ENCODE peak calls at places on chromosomes 11 and 22, in ten cellular contexts. Y is Peyer's patch, I is cardiac muscle cell, J is RWPE2, W is upper lobe of right lung, D is tibial artery, L is pancreas, S is colonic mucosa, O is K562, Q is tibial nerve. M is an unnamed sample. For H3K4me1, the result is how much of the 10 kb centered on the place peaks cover.

GRCh38 chr11:12245549-12245986 is 131.8 kb upstream of the PARVA start:
- DNase-seq in Y (no peak), I (peak), J (no peak), W (no peak), D (no peak), L (peak), S (no peak), O (peak), Q (no peak), M (no peak)

GRCh38 chr11:118051611-118052461 is 25.0 kb upstream of the TMPRSS4 start:
- DNase-seq in Y (peak), I (no peak), J (no peak), W (no peak), D (no peak), L (no peak), S (no peak), O (no peak), Q (no peak), M (no peak)

GRCh38 chr11:40403321-40403720 is 1056.1 kb downstream of the LRRC4C start:
- DNase-seq in Y (no peak), I (no peak), J (no peak), W (no peak), D (no peak), L (no peak), S (no peak), O (no peak), Q (no peak), M (no peak)

GRCh38 chr22:29706991-29707390 is 12.8 kb upstream of the CABP7 start:
- DNase-seq in Y (no peak), I (no peak), J (no peak), W (no peak), D (no peak), L (no peak), S (no peak), O (no peak), Q (no peak), M (no peak)

GRCh38 chr11:121864660-121865059 is 251.4 kb downstream of the BLID start:
- DNase-seq in Y (no peak), I (no peak), J (no peak), W (no peak), D (no peak), L (no peak), S (no peak), O (no peak), Q (no peak), M (no peak)

GRCh38 chr11:125624756-125625213 is at the start of gene CHEK1:
- DNase-seq in Y (no peak), I (no peak), J (no peak), W (no peak), D (no peak), L (no peak), S (no peak), O (no peak), Q (no peak), M (no peak)

GRCh38 chr11:117828641-117829368 is 4.3 kb upstream of the FXYD2 start:
- DNase-seq in Y (peak), I (no peak), J (no peak), W (peak), D (peak), L (no peak), S (peak), O (peak), Q (no peak), M (peak)

GRCh38 chr11:111778047-111778558 is 11.9 kb upstream of the PPP2R1B start:
- DNase-seq in Y (no peak), I (no peak), J (no peak), W (no peak), D (no peak), L (no peak), S (no peak), O (no peak), Q (no peak), M (no peak)

GRCh38 chr11:46391578-46392420 is at the start of gene CHRM4:
- DNase-seq in Y (no peak), I (peak), J (no peak), W (no peak), D (no peak), L (no peak), S (no peak), O (peak), Q (no peak), M (no peak)

GRCh38 chr11:46277623-46278386 is at the start of gene CREB3L1:
- DNase-seq in Y (peak), I (peak), J (no peak), W (peak), D (no peak), L (peak), S (peak), O (peak), Q (no peak), M (peak)

GRCh38 chr11:126072141-126072741 is 9.6 kb upstream of the CDON start:
- DNase-seq in Y (no peak), I (no peak), J (no peak), W (no peak), D (no peak), L (no peak), S (no peak), O (no peak), Q (no peak), M (no peak)

GRCh38 chr11:132336781-132337535 is 966.5 kb downstream of the NTM start:
- DNase-seq in Y (no peak), I (no peak), J (no peak), W (no peak), D (no peak), L (no peak), S (no peak), O (no peak), Q (no peak), M (no peak)

GRCh38 chr11:95375451-95375850 is 144.4 kb upstream of the SESN3 start:
- DNase-seq in Y (no peak), I (no peak), J (no peak), W (no peak), D (no peak), L (no peak), S (no peak), O (no peak), Q (no peak), M (no peak)

GRCh38 chr11:95372097-95372656 is 141.2 kb upstream of the SESN3 start:
- DNase-seq in Y (no peak), I (no peak), J (no peak), W (no peak), D (no peak), L (no peak), S (no peak), O (no peak), Q (no peak), M (no peak)

GRCh38 chr11:92111291-92111690 is 113.3 kb upstream of the FAT3 start:
- DNase-seq in Y (no peak), I (no peak), J (no peak), W (no peak), D (no peak), L (no peak), S (no peak), O (no peak), Q (no peak), M (no peak)

GRCh38 chr11:61026121-61027031 is 54.9 kb downstream of the CD6 start:
- DNase-seq in Y (peak), I (no peak), J (no peak), W (no peak), D (no peak), L (no peak), S (no peak), O (no peak), Q (no peak), M (no peak)

DNA sequence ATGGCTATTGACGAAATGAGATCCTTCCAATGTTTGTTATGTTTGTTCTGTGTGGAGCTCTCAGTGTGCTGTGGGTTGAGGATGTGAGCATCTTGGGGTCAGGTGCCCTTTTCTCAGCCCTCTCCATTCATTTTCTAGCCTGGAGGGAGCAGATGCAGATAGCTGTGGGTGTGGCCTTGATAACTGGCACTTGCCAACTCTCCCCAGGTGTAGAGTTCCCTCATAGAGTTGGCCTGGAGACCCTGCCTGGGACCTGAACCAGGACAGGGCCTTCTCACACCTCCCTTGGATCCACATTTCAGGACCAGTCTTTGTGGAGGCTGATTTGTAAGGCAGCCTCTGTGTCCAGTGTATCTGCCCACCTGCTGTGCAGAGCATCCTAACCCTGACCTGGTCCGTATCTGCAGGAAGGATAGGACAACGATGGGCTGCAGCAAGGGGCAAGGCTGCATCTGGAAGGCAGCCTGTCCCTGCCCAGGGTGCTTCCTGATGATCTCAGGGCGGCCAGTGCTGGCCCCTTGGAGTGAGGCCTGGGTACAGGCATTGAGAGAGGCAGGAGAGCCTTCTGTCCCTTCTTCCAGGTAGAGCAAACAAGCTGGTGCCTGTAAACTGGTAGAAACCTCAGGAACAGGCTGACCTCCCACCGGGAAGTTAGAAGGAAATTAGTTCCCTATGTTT is 245.9 kb downstream of the TBC1D22A start:
- DNase-seq in Y (no peak), I (no peak), J (no peak), W (peak), D (no peak), L (peak), S (no peak), O (no peak), Q (no peak), M (no peak)
- H3K4me1 ChIP-seq in Y (under half), I (under half), J (under half), W (under half), D (under half), L (under half), S (under half), O (under half), Q (under half), M (under half)

GRCh38 chr11:554428-554823 is 6.1 kb downstream of the LMNTD2 start:
- DNase-seq in Y (no peak), I (no peak), J (no peak), W (no peak), D (no peak), L (no peak), S (no peak), O (no peak), Q (no peak), M (no peak)
- H3K4me3 ChIP-seq in Y (peak), I (peak), J (peak), W (peak), D (peak), L (peak), S (peak), O (peak), Q (no peak), M (peak)

DNA sequence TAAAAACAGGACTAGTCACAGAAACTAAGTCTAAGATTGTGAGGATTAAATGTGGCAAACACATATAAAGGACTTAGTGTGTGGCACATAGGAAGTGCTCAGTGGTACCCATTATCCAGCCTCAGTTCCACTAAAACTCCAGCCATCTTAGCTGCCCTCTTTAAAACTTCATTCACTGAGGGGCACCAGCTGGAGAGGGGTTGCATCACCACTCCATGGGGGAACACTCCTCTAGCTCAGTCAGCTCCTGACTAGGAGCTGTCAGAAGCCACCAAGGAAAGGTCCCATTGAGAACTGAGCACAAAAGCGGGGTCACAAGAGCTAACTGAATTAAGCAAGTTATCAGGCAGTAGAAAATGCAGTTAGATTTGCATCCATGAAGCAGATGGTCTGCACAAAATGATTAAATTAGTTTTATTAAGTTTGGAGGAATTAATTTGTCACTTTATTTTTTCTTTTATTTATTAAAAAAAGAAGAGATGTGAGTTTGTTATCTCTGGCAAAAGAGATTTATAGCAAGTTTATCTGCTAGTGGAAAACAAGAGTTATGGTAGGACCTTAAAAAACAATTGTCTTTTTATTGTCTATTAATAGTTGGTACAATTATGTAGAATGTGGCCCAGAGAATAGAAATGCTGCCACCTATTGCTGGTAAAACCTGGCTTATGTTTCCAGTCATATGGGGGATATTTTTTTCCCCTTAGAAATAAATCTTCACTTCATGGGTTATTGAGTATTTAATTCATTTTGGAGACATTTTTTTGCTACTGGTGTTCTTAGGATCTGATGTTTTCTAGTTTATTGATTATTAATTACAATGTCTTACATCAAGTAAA is 95.7 kb downstream of the NAV2 start:
- DNase-seq in Y (no peak), I (no peak), J (no peak), W (no peak), D (no peak), L (no peak), S (no peak), O (no peak), Q (no peak), M (no peak)
- TF ChIP-seq CTCF in Y (no peak), I (peak), J (peak), W (no peak), D (no peak), L (no peak), S (no peak), O (no peak), Q (no peak), M (no peak)

GRCh38 chr11:87743002-87743401 is 432.2 kb downstream of the RAB38 start:
- DNase-seq in Y (no peak), I (peak), J (no peak), W (no peak), D (no peak), L (no peak), S (no peak), O (no peak), Q (no peak), M (no peak)
- H3K4me1 ChIP-seq in Y (under half), I (under half), J (under half), W (under half), D (under half), L (under half), S (under half), O (under half), Q (under half), M (under half)

GRCh38 chr11:101128571-101129202 is 926 bp downstream of the PGR start:
- DNase-seq in Y (no peak), I (peak), J (no peak), W (peak), D (peak), L (no peak), S (no peak), O (no peak), Q (no peak), M (peak)

GRCh38 chr11:101129203-101129943 is at the start of gene PGR:
- DNase-seq in Y (no peak), I (peak), J (no peak), W (peak), D (peak), L (peak), S (peak), O (peak), Q (peak), M (peak)

GRCh38 chr11:101126551-101127347 is 2.9 kb downstream of the PGR start:
- DNase-seq in Y (no peak), I (peak), J (no peak), W (no peak), D (peak), L (no peak), S (no peak), O (peak), Q (peak), M (no peak)

GRCh38 chr11:101127348-101127698 is 2.3 kb downstream of the PGR start:
- DNase-seq in Y (no peak), I (peak), J (no peak), W (peak), D (peak), L (no peak), S (no peak), O (peak), Q (no peak), M (peak)

GRCh38 chr11:101127699-101128570 is 1.7 kb downstream of the PGR start:
- DNase-seq in Y (peak), I (peak), J (peak), W (peak), D (peak), L (no peak), S (peak), O (peak), Q (peak), M (peak)
- H3K4me3 ChIP-seq in Y (peak), I (peak), J (no peak), W (peak), D (peak), L (peak), S (peak), O (peak), Q (peak), M (peak)

GRCh38 chr11:106156290-106156937 is 79.0 kb downstream of the AASDHPPT start:
- DNase-seq in Y (peak), I (peak), J (no peak), W (no peak), D (no peak), L (peak), S (peak), O (peak), Q (no peak), M (no peak)

GRCh38 chr11:106152824-106153223 is 75.4 kb downstream of the AASDHPPT start:
- DNase-seq in Y (no peak), I (no peak), J (no peak), W (no peak), D (no peak), L (no peak), S (no peak), O (no peak), Q (no peak), M (no peak)

DNA sequence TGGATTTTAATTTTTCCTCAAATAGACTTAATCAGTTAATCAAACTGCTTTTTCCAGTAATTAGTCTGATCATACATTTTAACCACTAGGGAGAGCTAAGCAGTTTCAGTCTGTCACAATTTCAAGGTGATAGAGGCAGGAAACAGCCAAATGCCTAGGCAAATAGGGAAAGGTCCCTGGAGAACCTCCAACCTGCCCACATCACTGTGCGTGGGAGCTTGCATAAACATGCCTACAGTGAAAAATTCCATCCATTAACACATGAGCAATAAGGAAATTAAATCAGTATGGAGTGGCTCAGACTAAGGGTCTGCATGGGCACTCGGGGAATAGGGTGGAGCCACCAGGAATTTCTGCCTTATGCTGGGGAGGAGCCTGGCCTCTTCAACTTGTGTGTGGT is 74.6 kb downstream of the AASDHPPT start:
- DNase-seq in Y (no peak), I (no peak), J (no peak), W (no peak), D (no peak), L (peak), S (no peak), O (no peak), Q (no peak), M (no peak)
- TF ChIP-seq CTCF in Y (no peak), I (peak), J (peak), W (peak), D (no peak), L (no peak), S (no peak), O (no peak), Q (no peak), M (no peak)

GRCh38 chr22:43301866-43302265 is 41.3 kb downstream of the SCUBE1 start:
- DNase-seq in Y (no peak), I (no peak), J (no peak), W (no peak), D (no peak), L (no peak), S (no peak), O (no peak), Q (no peak), M (no peak)
- H3K4me1 ChIP-seq in Y (under half), I (under half), J (under half), W (under half), D (half or more), L (under half), S (under half), O (under half), Q (half or more), M (under half)

M was measured in lower lobe of right lung.